ENCODE peak calls at places on chromosomes 11 and 22, in ten cellular contexts. L is Right ventricle myocardium superior; C is neural progenitor cell; R is GDM1; E is midbrain; D is NCI-H1092; G is ovary; O is CD4-positive, CD25-positive, alpha-beta regulatory T cell; U is NCI-H748 treated with DMSO at 0.1 percent for 48 hours; T is NCI-H1105 treated with DMSO at 0.1 percent for 48 hours. V is an unnamed sample.

GRCh38 chr11:58830693-58831301 is 13.7 kb downstream of the GLYATL2 start:
- DNase-seq in R (no peak), E (no peak), C (no peak), U (no peak), T (no peak), O (no peak), L (no peak), G (no peak), D (no peak), V (no peak)

GRCh38 chr11:117126223-117126965 is 17.7 kb upstream of the PAFAH1B2 start:
- DNase-seq in L (no peak), T (no peak), D (no peak), O (no peak), G (no peak), R (no peak), E (peak), U (no peak), C (no peak), V (no peak)

GRCh38 chr22:49299821-49300231 is 527.8 kb downstream of the BRD1 start:
- DNase-seq in O (no peak), C (no peak), G (no peak), T (no peak), R (no peak), D (no peak), U (no peak), L (peak), E (no peak), V (no peak)

GRCh38 chr22:37318255-37319109 is 36.2 kb downstream of the CYTH4 start:
- DNase-seq in D (no peak), C (peak), E (no peak), U (no peak), R (no peak), O (no peak), T (no peak), G (no peak), L (no peak), V (no peak)

GRCh38 chr11:74462009-74462408 is 5.3 kb downstream of the KCNE3 start:
- DNase-seq in E (peak), L (peak), R (peak), G (peak), C (peak), T (no peak), O (no peak), D (no peak), U (no peak), V (peak)

GRCh38 chr22:36755316-36755715 is 20.6 kb downstream of the IFT27 start:
- DNase-seq in R (no peak), O (no peak), U (no peak), T (no peak), E (no peak), D (no peak), C (no peak), G (no peak), L (no peak), V (no peak)

GRCh38 chr11:18383388-18384156 is 10.8 kb upstream of the LDHA start:
- DNase-seq in L (peak), O (peak), U (no peak), E (no peak), D (peak), T (no peak), G (peak), R (peak), C (peak), V (peak)

GRCh38 chr11:1295086-1295485 is 14.3 kb downstream of the TOLLIP start:
- DNase-seq in G (no peak), E (no peak), D (no peak), C (no peak), T (no peak), L (no peak), R (no peak), U (no peak), O (no peak), V (no peak)

GRCh38 chr11:126084608-126084912 is 21.9 kb upstream of the CDON start:
- DNase-seq in E (no peak), R (no peak), L (no peak), G (no peak), C (no peak), T (no peak), U (no peak), D (no peak), O (no peak), V (no peak)

GRCh38 chr11:35623708-35624168 is 5.5 kb downstream of the FJX1 start:
- DNase-seq in C (no peak), L (no peak), U (no peak), G (no peak), O (no peak), R (no peak), T (no peak), E (no peak), D (no peak), V (no peak)

GRCh38 chr22:24894220-24894975 is 52.1 kb downstream of the LHFPL7 start:
- DNase-seq in C (no peak), G (peak), T (peak), O (no peak), R (no peak), U (peak), L (peak), E (no peak), D (peak), V (no peak)

V was measured in KG1.